ENCODE peak calls at places on chromosome 20, in nine cellular contexts. B is tibial artery; D is CD8-positive, alpha-beta memory T cell; N is hepatocyte; Z is HCT116; G is aorta; Y is A673; L is iPS DF 6.9; R is fibroblast of lung. C is an unnamed sample. For H3K27me3, the result is how much of the 10 kb centered on the place peaks cover.

GRCh38 chr20:16527438-16527837 is 45.8 kb downstream of the KIF16B start:
- DNase-seq in N (no peak), R (no peak), G (no peak), Y (no peak), Z (no peak), L (no peak), B (no peak), D (no peak), C (no peak)

GRCh38 chr20:34604980-34605788 is 46.7 kb downstream of the MAP1LC3A start:
- DNase-seq in Y (no peak), D (no peak), Z (no peak), B (no peak), N (no peak), G (no peak), L (no peak), R (peak), C (no peak)

GRCh38 chr20:62142252-62143117 is 709 bp downstream of the PSMA7 start:
- DNase-seq in Y (peak), Z (no peak), N (peak), B (no peak), D (no peak), G (no peak), R (no peak), L (no peak), C (no peak)

GRCh38 chr20:36482044-36482473 is 59.3 kb upstream of the MYL9 start:
- DNase-seq in B (no peak), N (no peak), L (no peak), D (no peak), G (no peak), Y (no peak), R (no peak), Z (no peak), C (peak)

GRCh38 chr20:40279390-40279789 is 409.6 kb downstream of the MAFB start:
- DNase-seq in B (peak), L (no peak), R (peak), N (peak), Y (peak), G (peak), D (no peak), Z (no peak), C (no peak)

GRCh38 chr20:61449916-61450315 is 197.9 kb downstream of the CDH4 start:
- DNase-seq in L (no peak), G (no peak), Z (no peak), B (no peak), D (no peak), R (no peak), N (no peak), Y (no peak), C (no peak)

GRCh38 chr20:49567421-49568256 is at the start of gene PTGIS:
- DNase-seq in Y (no peak), Z (no peak), L (no peak), D (no peak), G (peak), R (no peak), B (peak), N (peak), C (no peak)

GRCh38 chr20:39524371-39524911 is 562.3 kb downstream of the DHX35 start:
- DNase-seq in Z (no peak), Y (no peak), B (no peak), R (no peak), G (no peak), L (no peak), N (peak), D (no peak), C (no peak)

GRCh38 chr20:54160269-54161007 is 13.3 kb downstream of the CYP24A1 start:
- DNase-seq in Y (no peak), N (no peak), Z (no peak), B (no peak), D (no peak), G (no peak), R (no peak), L (no peak), C (no peak)

GRCh38 chr20:49344975-49345374 is 67.1 kb upstream of the ZNFX1 start:
- DNase-seq in Y (peak), B (peak), L (no peak), Z (no peak), D (no peak), N (peak), R (peak), G (peak), C (no peak)

DNA sequence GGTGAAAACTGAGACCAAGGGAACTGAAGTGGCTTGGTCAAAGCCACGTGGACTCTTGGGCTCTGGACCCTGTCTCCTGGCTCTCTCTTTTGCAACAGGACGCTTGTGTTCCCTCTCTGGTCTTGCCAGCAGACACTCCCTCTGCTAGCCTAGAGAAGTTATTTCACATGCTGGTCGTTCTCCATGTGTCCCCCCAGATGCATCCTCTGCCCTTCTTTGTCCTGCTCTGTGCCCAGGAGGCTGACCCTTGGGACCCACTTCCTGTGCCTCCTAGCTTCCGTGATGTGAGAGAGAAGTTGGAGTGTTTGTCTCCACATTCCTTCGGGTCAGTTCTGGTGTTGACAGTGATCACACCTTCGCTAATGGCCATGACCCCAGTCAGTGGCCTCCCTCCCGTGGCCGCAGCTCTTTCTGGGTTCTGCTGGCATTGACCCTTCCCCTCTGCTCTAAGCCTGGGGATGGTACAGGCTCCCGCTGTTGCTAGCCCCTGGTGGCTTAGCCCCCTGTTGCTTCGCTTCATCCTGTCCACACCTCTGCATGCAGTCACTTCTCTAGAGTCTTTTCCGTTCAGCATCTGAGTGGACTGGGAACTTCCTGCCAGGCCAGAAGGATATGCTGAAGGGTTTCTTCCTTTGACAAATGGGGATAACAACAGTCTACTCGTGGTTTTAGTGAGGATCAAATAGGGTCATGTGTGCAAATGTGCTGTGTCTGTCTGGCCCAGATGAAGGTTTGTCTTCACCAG is 70.1 kb upstream of the BMP2 start:
- DNase-seq in N (no peak), B (no peak), R (no peak), G (no peak), Z (no peak), L (no peak), D (no peak), Y (no peak), C (no peak)
- H3K27ac ChIP-seq in N (peak), B (no peak), R (no peak), G (no peak), Z (no peak), L (no peak), D (no peak), Y (no peak), C (no peak)

DNA sequence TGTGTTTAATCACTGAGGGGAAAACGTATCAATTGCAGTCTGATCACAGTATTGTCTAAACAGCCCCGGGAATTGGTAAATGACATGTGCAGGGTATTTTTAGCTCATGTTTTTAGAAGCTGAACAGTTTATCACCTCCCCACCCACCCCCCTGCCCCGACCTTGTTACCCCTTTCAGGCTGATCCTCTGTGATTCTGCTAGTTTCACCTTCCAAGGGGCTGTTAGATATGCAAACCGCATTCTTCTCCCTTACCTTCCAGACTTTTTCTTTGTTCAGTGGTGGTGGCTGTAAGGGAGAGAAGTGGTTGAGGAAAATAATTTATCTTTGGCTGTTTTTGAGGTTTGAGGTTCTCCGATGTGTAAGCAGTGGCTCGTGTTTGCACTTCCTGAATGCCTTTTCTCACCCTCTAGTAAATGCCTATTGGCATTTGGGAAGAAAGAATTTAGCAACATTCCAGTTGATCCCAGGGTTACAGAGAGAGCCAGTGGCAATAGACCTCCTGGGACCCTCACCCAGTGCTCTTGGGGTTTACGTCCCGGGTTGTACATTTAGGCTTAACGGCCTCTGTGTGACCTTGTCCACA is 69.4 kb upstream of the KCNG1 start:
- DNase-seq in Z (no peak), R (no peak), L (no peak), Y (no peak), G (no peak), D (no peak), N (no peak), B (no peak), C (no peak)
- H3K27me3 ChIP-seq in Z (half or more), R (under half), L (under half), Y (under half), G (under half), D (under half), N (under half), B (under half), C (half or more)

DNA sequence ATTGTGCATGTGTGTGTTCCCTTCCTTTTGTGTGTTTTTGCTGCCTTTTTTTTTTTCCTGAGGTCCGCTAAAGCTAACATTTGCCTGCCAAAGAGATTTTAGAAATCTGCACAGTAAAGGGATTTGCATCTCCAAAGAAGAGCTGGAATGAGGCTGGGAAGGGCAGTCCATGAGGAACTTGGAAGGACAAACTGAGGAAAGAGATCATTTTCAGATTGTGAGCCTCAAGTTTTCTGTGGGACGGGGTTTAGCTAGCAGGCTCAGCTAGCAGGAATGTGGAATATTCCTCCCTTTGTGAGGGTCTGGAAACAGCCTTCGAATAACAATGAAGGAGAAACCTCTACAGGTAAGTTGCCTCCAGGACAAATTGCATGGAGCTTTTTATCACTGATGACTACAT is 3.8 kb downstream of the INSM1 start:
- DNase-seq in G (no peak), Y (no peak), R (no peak), B (no peak), D (no peak), N (no peak), Z (no peak), L (no peak), C (no peak)
- H3K27ac ChIP-seq in G (no peak), Y (no peak), R (no peak), B (no peak), D (no peak), N (no peak), Z (no peak), L (no peak), C (no peak)

GRCh38 chr20:9139106-9139808 is 70.4 kb downstream of the PLCB4 start:
- DNase-seq in N (no peak), R (peak), D (no peak), G (peak), B (no peak), Y (no peak), L (no peak), Z (no peak), C (no peak)
- H3K27me3 ChIP-seq in N (under half), R (under half), D (under half), G (under half), B (under half), Y (under half), L (under half), Z (under half), C (under half)

DNA sequence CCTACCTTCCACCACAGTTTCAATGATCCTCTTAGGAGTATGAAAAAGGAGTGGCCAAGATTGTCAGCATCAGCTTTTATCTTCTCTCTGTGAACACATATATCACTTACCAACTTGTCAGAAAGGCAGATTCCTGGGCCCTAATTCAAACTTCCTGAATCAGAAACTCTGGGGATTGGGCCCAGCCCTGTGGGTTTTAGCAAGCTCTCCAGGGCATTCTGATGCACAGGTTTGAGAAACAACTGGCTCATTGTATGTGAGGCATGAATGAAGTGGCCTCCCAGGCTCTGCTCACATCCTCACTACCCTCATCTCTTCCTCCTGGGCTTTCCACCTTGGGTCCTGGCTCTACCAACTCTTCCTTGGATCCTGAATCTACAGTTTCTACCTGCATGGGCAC is 13.2 kb upstream of the THBD start:
- DNase-seq in G (no peak), B (no peak), N (no peak), Y (no peak), L (no peak), Z (no peak), R (no peak), D (no peak), C (no peak)
- H3K27ac ChIP-seq in G (peak), B (peak), N (no peak), Y (no peak), L (no peak), Z (no peak), R (no peak), D (no peak), C (no peak)

DNA sequence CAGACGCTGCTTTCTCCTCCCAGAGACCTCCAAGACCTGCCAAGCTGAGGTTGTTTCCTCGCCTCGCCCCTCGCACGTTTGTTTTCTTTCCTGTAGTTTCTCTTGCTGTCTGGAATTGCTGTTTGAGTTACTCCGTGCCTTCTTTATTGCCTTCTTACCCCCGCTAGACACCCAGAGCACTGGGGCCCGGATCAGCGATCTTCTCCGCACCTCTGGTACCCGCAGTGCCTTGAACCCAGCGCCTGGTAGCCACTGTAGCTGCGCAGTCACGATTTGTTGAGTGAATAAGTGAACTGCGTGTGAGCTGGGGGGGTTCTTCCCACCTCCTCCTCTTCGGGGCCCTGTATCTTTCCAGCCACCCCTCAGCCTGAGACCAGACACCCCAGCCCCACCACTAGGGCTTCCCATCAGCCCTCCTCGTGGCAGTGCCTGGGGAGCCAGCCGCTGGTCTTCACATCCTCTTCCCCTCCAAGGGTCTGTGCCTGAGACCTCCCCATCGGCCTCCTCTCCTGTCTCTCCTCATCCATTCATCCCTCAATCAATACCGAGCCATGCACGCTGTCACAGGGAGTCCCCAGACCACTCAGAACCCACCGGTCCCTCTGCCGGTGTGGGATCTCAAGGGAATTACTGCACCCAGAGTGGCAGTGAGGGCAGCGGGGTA is 849 bp upstream of the BMP7 start:
- DNase-seq in G (no peak), L (no peak), Z (no peak), D (no peak), B (no peak), N (no peak), Y (no peak), R (no peak), C (no peak)
- H3K27me3 ChIP-seq in G (under half), L (under half), Z (under half), D (under half), B (under half), N (under half), Y (half or more), R (under half), C (half or more)

GRCh38 chr20:64086801-64087200 is 2.6 kb upstream of the LKAAEAR1 start:
- DNase-seq in L (no peak), G (no peak), N (no peak), R (no peak), Y (no peak), B (no peak), Z (no peak), D (no peak), C (no peak)
- H3K27ac ChIP-seq in L (no peak), G (no peak), N (no peak), R (no peak), Y (no peak), B (no peak), Z (no peak), D (no peak), C (no peak)

GRCh38 chr20:3088031-3088430 is 3.5 kb upstream of the AVP start:
- DNase-seq in R (no peak), G (no peak), L (no peak), D (no peak), Y (no peak), B (no peak), Z (no peak), N (no peak), C (no peak)

GRCh38 chr20:3082955-3083952 is 1.3 kb downstream of the AVP start:
- DNase-seq in R (no peak), N (no peak), G (no peak), Y (no peak), B (no peak), D (no peak), L (no peak), Z (no peak), C (no peak)

GRCh38 chr20:3084986-3085360 is 449 bp upstream of the AVP start:
- DNase-seq in G (no peak), N (no peak), L (no peak), Z (no peak), B (no peak), Y (no peak), R (no peak), D (no peak), C (no peak)

GRCh38 chr20:3084283-3084985 is at the start of gene AVP:
- DNase-seq in Y (no peak), G (no peak), R (no peak), Z (no peak), B (no peak), D (no peak), L (no peak), N (no peak), C (no peak)

GRCh38 chr20:3085571-3086072 is 1.1 kb upstream of the AVP start:
- DNase-seq in R (no peak), Y (no peak), G (no peak), Z (no peak), B (no peak), D (no peak), L (no peak), N (no peak), C (peak)
- H3K27me3 ChIP-seq in R (under half), Y (under half), G (under half), Z (under half), B (under half), D (under half), L (under half), N (under half), C (half or more)

DNA sequence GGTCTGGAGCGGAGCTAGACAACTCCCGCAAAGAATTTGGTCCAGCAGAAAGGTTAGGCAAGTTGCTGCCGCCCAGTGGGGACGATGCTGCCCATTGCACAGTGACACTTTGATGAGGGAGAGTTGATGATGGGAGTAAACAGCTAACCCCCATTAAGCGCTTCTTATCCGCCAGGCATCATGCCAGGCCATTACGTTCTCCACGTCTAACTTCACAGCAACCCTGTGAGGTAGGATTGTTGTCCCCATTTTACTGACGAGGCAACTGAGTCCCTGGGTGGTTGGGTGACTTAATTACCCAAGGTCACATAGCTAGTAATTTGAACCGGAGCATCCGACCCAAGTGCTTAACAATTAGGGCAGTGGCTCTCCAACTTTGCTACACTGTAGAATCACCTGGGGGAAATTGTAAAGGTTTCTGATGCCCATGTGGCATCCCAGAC is 731 bp downstream of the RALGAPB start:
- DNase-seq in L (no peak), Z (no peak), Y (no peak), N (peak), B (no peak), D (no peak), G (no peak), R (peak), C (no peak)
- H3K27ac ChIP-seq in L (no peak), Z (peak), Y (peak), N (peak), B (peak), D (peak), G (peak), R (peak), C (peak)

GRCh38 chr20:44633187-44633851 is 18.2 kb downstream of the ADA start:
- DNase-seq in Y (no peak), L (no peak), G (no peak), R (no peak), B (no peak), Z (no peak), D (no peak), N (no peak), C (no peak)

GRCh38 chr20:44629017-44629385 is 22.5 kb downstream of the ADA start:
- DNase-seq in D (no peak), L (no peak), R (no peak), Z (no peak), N (no peak), B (no peak), Y (no peak), G (no peak), C (no peak)

GRCh38 chr20:44629542-44629941 is 22.0 kb downstream of the ADA start:
- DNase-seq in N (no peak), G (no peak), Z (no peak), B (no peak), Y (no peak), L (no peak), D (no peak), R (no peak), C (no peak)

GRCh38 chr20:44633872-44634600 is 17.5 kb downstream of the ADA start:
- DNase-seq in G (no peak), L (no peak), R (no peak), Z (no peak), N (no peak), Y (no peak), B (no peak), D (no peak), C (no peak)

DNA sequence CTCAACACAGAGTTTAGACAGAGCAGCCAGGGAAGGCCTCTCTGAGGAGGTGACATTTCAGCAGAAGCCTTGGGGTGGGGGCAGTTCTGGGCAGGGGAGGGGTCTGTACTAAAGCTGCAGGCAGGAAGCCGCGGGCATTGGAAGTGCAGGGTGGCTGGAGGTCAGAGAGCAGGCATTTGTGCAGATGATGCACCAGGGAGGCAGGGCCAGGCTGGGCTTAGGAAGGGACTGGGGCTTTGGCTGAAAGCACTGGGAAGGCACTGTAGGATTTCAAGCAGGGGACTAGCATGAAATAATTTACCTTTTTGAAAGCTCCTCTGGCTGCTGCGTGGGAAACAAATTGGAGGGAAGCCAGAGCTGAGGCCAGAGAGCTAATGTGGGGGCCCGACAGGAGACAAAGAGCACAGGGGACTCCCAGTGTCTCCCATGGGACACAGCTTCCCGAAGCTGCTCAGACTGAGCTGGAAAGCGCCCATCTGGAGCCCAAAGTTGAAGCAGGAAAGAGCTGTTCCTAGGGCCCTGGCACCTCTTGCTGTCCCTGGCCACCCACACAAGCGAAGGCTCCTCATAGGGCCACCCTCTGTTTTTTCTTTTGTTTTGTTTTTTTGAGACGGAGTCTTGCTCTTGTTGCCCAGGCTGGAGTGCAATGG is 19.3 kb downstream of the ADA start:
- DNase-seq in Z (no peak), D (no peak), L (no peak), Y (peak), R (no peak), G (no peak), B (no peak), N (no peak), C (no peak)
- H3K27me3 ChIP-seq in Z (under half), D (under half), L (under half), Y (under half), R (under half), G (under half), B (under half), N (under half), C (under half)

C was measured in lower lobe of right lung.